ENCODE peak calls at places on chromosomes 11 and 22, in four cellular contexts. R, W, T and F are unnamed samples.

GRCh38 chr22:46417769-46418168 is 82.3 kb downstream of the TRMU start:
- ATAC-seq in R (no peak), W (no peak), T (no peak), F (no peak)

GRCh38 chr11:101860694-101861371 is 54.0 kb upstream of the CEP126 start:
- ATAC-seq in R (peak; percentile 84), W (peak; percentile 76), T (peak; percentile 96), F (peak; percentile 70)

GRCh38 chr22:43467171-43467570 is 55.4 kb downstream of the MPPED1 start:
- ATAC-seq in R (no peak), W (no peak), T (no peak), F (no peak)

GRCh38 chr11:103888541-103888951 is 147.9 kb upstream of the DDI1 start:
- ATAC-seq in R (no peak), W (no peak), T (no peak), F (no peak)

GRCh38 chr11:95891423-95892177 is 32.3 kb downstream of the MTMR2 start:
- ATAC-seq in R (peak; percentile 57), W (no peak), T (no peak), F (no peak)

GRCh38 chr11:99197477-99197876 is 176.7 kb downstream of the CNTN5 start:
- ATAC-seq in R (no peak), W (no peak), T (no peak), F (no peak)

GRCh38 chr11:7454854-7455253 is 30.5 kb upstream of the OLFML1 start:
- ATAC-seq in R (no peak), W (no peak), T (no peak), F (no peak)

GRCh38 chr11:103624708-103625623 is 411.5 kb upstream of the DDI1 start:
- ATAC-seq in R (no peak), W (no peak), T (peak; percentile 53), F (peak; percentile 54)

GRCh38 chr11:119316729-119317591 is at the start of gene MCAM:
- ATAC-seq in R (peak; percentile 51), W (no peak), T (peak; percentile 52), F (peak; percentile 44)

GRCh38 chr11:3626250-3626960 is 15.4 kb downstream of the ART5 start:
- ATAC-seq in R (peak; percentile 54), W (no peak), T (peak; percentile 55), F (no peak)

GRCh38 chr22:37334859-37335818 is 52.8 kb downstream of the CYTH4 start:
- ATAC-seq in R (no peak), W (no peak), T (no peak), F (no peak)

GRCh38 chr11:11476971-11477645 is 124.1 kb upstream of the CSNK2A3 start:
- ATAC-seq in R (no peak), W (no peak), T (no peak), F (no peak)

GRCh38 chr11:130718118-130718517 is 198.2 kb downstream of the SNX19 start:
- ATAC-seq in R (no peak), W (no peak), T (no peak), F (no peak)

GRCh38 chr11:102306817-102307814 is 10.2 kb upstream of the BIRC3 start:
- ATAC-seq in R (no peak), W (no peak), T (no peak), F (no peak)

GRCh38 chr22:30557243-30557642 is 10.7 kb upstream of the SEC14L6 start:
- ATAC-seq in R (peak; percentile 11), W (no peak), T (peak; percentile 41), F (no peak)

GRCh38 chr11:555500-556174 is 4.9 kb downstream of the LMNTD2 start:
- ATAC-seq in R (no peak), W (no peak), T (no peak), F (no peak)
- H3K4me3 ChIP-seq in R (no peak overlapping the region), W (peak overlapping the region; percentile 56), T (no peak overlapping the region), F (peak overlapping the region; percentile 38)

GRCh38 chr11:27613670-27613950 is 86.6 kb downstream of the BDNF start:
- ATAC-seq in R (no peak), W (no peak), T (no peak), F (no peak)

GRCh38 chr11:27612932-27613669 is 87.2 kb downstream of the BDNF start:
- ATAC-seq in R (no peak), W (no peak), T (no peak), F (no peak)

GRCh38 chr11:27611390-27611789 is 88.9 kb downstream of the BDNF start:
- ATAC-seq in R (no peak), W (no peak), T (no peak), F (no peak)

GRCh38 chr11:27610946-27611345 is 89.3 kb downstream of the BDNF start:
- ATAC-seq in R (no peak), W (no peak), T (no peak), F (no peak)

DNA sequence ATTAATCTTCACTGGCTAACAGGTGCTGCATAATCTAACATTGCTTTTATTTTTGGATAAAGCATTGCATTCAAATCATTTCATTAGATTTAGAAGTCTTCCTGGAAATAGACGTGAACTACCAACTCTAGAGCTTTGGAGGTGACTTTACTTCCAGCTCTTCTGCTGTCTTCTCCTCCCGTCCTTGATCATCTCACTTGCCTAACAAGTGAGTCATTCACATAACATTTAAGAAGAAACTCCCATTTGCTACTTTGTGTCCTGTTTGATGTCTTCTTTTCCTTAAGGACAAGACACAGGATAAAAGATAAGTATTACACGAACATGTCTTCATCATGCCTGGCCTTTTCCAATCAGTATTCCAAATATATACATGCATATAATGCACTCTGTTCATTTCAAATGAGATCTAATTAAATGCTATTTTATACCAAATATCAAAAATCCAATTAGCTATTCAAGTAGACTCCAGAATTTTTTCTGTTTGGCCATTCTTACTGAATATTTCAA is 88.3 kb downstream of the BDNF start:
- ATAC-seq in R (no peak), W (no peak), T (no peak), F (no peak)
- TF ChIP-seq POLR2AphosphoS5 in R (no peak), W (no peak), T (no peak), F (no peak)

DNA sequence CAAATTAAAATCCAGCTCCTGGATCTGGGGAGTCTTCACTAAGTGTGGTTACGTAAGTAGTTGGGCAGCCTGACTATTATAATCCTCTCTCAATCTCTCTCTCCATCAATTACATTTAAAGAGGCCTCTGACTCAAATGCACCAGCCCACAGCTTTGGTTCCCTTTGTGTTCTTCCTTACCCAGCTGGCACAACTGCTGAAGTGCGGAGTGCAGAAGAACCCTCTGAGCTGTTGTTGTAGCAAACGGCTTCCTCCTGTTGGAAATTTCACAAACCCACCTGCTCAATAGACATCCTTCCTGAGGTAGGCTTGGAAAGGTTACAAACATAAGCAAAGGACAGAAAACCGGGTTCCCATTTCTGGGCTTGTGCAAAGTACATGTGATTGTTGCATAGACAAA is 17.0 kb upstream of the SORL1 start:
- ATAC-seq in R (no peak), W (no peak), T (no peak), F (no peak)
- H3K4me1 ChIP-seq in R (no peaks in the 10 kb centered on the region), W (peaks cover 25% of the 10 kb centered on the region), T (no peaks in the 10 kb centered on the region), F (no peaks in the 10 kb centered on the region)

DNA sequence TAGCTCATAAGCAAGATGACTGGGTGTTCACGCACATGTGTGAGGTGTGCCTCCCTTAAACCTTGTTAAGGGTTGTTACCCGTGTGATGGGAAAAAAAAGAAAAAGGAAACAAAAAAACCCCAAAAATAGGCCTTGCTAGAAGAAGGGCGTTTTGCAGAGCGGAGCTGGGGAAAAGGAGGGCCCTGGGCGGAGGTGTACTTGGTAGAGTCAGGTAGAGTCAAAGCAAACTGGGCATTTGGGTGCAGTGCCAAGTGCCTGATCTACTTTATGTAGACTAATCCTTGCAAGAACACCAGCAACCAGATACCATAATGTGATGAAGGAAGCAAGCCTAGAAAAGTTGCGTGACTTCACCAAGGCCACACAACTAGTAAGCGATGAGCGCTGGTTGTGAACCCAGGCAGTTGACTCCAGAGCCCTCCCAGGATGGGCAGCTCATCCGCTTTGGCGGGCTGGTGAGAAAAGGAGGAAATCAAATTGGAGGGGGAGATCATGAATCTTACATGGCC is 1.2 kb upstream of the TIRAP start:
- ATAC-seq in R (no peak), W (no peak), T (no peak), F (no peak)
- H3K4me3 ChIP-seq in R (peak overlapping the region; percentile 95), W (peak overlapping the region; percentile 64), T (no peak overlapping the region), F (no peak overlapping the region)

GRCh38 chr22:49962751-49963646 is 2.4 kb downstream of the PIM3 start:
- ATAC-seq in R (no peak), W (no peak), T (no peak), F (no peak)
- TF ChIP-seq POLR2AphosphoS5 in R (no peak), W (no peak), T (peak; percentile 12), F (no peak)

GRCh38 chr11:1484061-1484671 is 2.4 kb downstream of the MOB2 start:
- ATAC-seq in R (no peak), W (no peak), T (no peak), F (no peak)
- H3K4me1 ChIP-seq in R (no peaks in the 10 kb centered on the region), W (peaks cover 75% of the 10 kb centered on the region), T (peaks cover 13% of the 10 kb centered on the region), F (peaks cover 100% of the 10 kb centered on the region)

GRCh38 chr22:41367039-41367679 is 14.6 kb upstream of the TEF start:
- ATAC-seq in R (peak; percentile 89), W (peak; percentile 95), T (peak; percentile 93), F (peak; percentile 97)

GRCh38 chr22:41367680-41368542 is 13.8 kb upstream of the TEF start:
- ATAC-seq in R (peak; percentile 14), W (peak; percentile 81), T (no peak), F (peak; percentile 70)

GRCh38 chr22:41368543-41368817 is 13.3 kb upstream of the TEF start:
- ATAC-seq in R (no peak), W (no peak), T (no peak), F (no peak)

GRCh38 chr22:41369837-41370236 is 11.9 kb upstream of the TEF start:
- ATAC-seq in R (no peak), W (no peak), T (no peak), F (no peak)

DNA sequence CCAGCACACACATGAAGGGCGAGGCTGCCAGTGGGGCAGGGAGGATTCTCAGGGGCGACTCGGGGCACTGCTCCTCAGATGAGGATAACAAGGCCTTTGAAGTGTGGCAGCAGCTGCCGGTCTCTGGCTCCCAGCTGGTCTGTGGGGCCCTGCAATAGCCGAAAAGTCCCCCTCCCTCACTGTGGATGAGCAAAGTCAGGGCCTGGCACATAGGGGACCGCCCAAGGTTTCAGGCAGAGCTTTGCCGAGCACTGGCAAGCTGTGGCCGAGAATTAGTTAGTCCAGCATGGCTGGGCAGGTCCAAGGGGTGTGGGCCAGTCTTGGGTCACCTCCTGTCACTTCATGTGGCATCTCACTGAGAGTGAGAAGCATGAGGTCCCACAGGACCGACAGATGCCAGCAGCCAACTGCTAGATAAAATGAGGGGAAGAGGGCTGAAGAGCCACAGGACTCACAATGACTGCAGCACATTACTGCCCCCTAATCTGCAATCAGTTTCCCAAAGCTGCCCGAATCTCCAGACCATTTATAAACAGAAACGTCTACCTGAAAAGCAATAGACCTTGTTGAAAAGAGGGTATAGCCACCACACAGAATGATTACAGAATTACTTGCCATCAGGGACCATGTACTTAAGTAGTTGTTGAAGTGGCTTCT is 12.5 kb upstream of the TEF start:
- ATAC-seq in R (no peak), W (no peak), T (no peak), F (no peak)
- H3K4me3 ChIP-seq in R (no peak overlapping the region), W (peak overlapping the region; percentile 62), T (no peak overlapping the region), F (peak overlapping the region; percentile 62)

GRCh38 chr11:12725863-12726666 is 51.8 kb downstream of the TEAD1 start:
- ATAC-seq in R (no peak), W (no peak), T (peak; percentile 46), F (no peak)
- TF ChIP-seq POLR2AphosphoS5 in R (no peak), W (no peak), T (no peak), F (no peak)

GRCh38 chr22:45225732-45226560 is 14.7 kb downstream of the KIAA0930 start:
- ATAC-seq in R (peak; percentile 61), W (peak; percentile 61), T (no peak), F (peak; percentile 82)
- H3K4me1 ChIP-seq in R (peaks cover 42% of the 10 kb centered on the region), W (peaks cover 54% of the 10 kb centered on the region), T (no peaks in the 10 kb centered on the region), F (peaks cover 41% of the 10 kb centered on the region)